ENCODE peak calls at places on chromosomes 5 and 9, in ten cellular contexts. J, C, O, H, G, F, I, N, K and P are unnamed samples.

GRCh38 chr5:120769291-120769872 is 305.3 kb downstream of the PRR16 start:
- DNase-seq in I (no peak), C (no peak), N (no peak), F (no peak), O (no peak), H (no peak), K (no peak), G (no peak), J (no peak), P (no peak)

GRCh38 chr9:121619989-121620673 is 31.3 kb upstream of the DAB2IP start:
- DNase-seq in H (no peak), C (peak), N (no peak), O (no peak), I (no peak), F (no peak), G (peak), K (no peak), J (no peak), P (no peak)

GRCh38 chr9:130024597-130024994 is 18.4 kb downstream of the FNBP1 start:
- DNase-seq in H (no peak), K (no peak), C (no peak), I (no peak), O (no peak), J (no peak), F (no peak), G (no peak), N (no peak), P (no peak)

GRCh38 chr9:88749420-88749819 is 214.4 kb downstream of the NXNL2 start:
- DNase-seq in G (no peak), C (no peak), F (no peak), H (no peak), N (no peak), K (no peak), I (no peak), J (no peak), O (no peak), P (no peak)

GRCh38 chr5:41869739-41870620 is at the start of gene OXCT1:
- DNase-seq in C (peak), H (peak), G (peak), J (peak), K (peak), N (peak), O (peak), I (peak), F (peak), P (peak)

GRCh38 chr9:70420267-70421019 is 6.0 kb upstream of the KLF9 start:
- DNase-seq in F (peak), H (peak), O (peak), I (peak), C (peak), G (peak), N (peak), K (peak), J (no peak), P (peak)

GRCh38 chr5:59665086-59665831 is 228.3 kb downstream of the PDE4D start:
- DNase-seq in K (no peak), O (no peak), N (peak), H (no peak), G (no peak), C (no peak), F (no peak), I (no peak), J (no peak), P (no peak)

GRCh38 chr5:757931-758697 is 26.4 kb downstream of the ZDHHC11B start:
- DNase-seq in K (peak), G (peak), N (peak), O (no peak), J (peak), I (no peak), F (no peak), C (peak), H (peak), P (peak)

GRCh38 chr9:22423566-22423965 is 23.1 kb upstream of the DMRTA1 start:
- DNase-seq in O (no peak), J (no peak), H (no peak), F (no peak), C (no peak), G (no peak), K (no peak), I (no peak), N (no peak), P (no peak)

GRCh38 chr5:107719207-107719606 is 48.5 kb upstream of the EFNA5 start:
- DNase-seq in O (no peak), J (no peak), I (no peak), N (no peak), K (no peak), C (no peak), G (no peak), H (no peak), F (no peak), P (no peak)

GRCh38 chr5:124918618-124919017 is 172.2 kb upstream of the ZNF608 start:
- DNase-seq in C (no peak), I (no peak), F (no peak), N (no peak), H (no peak), J (no peak), O (no peak), K (no peak), G (no peak), P (no peak)

GRCh38 chr5:124921694-124922093 is 175.3 kb upstream of the ZNF608 start:
- DNase-seq in I (no peak), C (no peak), O (no peak), N (no peak), K (no peak), J (no peak), F (no peak), H (no peak), G (no peak), P (no peak)

GRCh38 chr5:124919752-124920151 is 173.3 kb upstream of the ZNF608 start:
- DNase-seq in N (no peak), I (no peak), O (peak), H (no peak), J (no peak), C (no peak), F (no peak), K (no peak), G (no peak), P (no peak)

GRCh38 chr5:124920909-124921666 is 174.6 kb upstream of the ZNF608 start:
- DNase-seq in C (no peak), O (no peak), K (peak), I (no peak), J (no peak), F (no peak), H (no peak), G (no peak), N (no peak), P (no peak)

GRCh38 chr5:124919076-124919475 is 172.6 kb upstream of the ZNF608 start:
- DNase-seq in K (no peak), N (no peak), C (no peak), H (no peak), F (no peak), J (no peak), O (no peak), I (no peak), G (no peak), P (no peak)
- H3K27ac ChIP-seq in K (no peak), N (no peak), C (no peak), H (no peak), F (no peak), J (no peak), O (no peak), I (no peak), G (no peak), P (no peak)

GRCh38 chr5:6448622-6449464 is at the start of gene UBE2QL1:
- DNase-seq in C (no peak), J (no peak), G (no peak), H (peak), F (peak), O (peak), K (peak), I (peak), N (no peak), P (no peak)

GRCh38 chr5:6447384-6448140 is 1.1 kb upstream of the UBE2QL1 start:
- DNase-seq in H (no peak), I (no peak), C (no peak), K (no peak), G (no peak), O (no peak), N (no peak), J (no peak), F (no peak), P (no peak)

GRCh38 chr5:6449465-6450158 is 953 bp downstream of the UBE2QL1 start:
- DNase-seq in F (no peak), I (no peak), C (no peak), H (no peak), G (no peak), O (peak), K (no peak), N (no peak), J (no peak), P (no peak)

GRCh38 chr5:6446626-6447309 is 1.9 kb upstream of the UBE2QL1 start:
- DNase-seq in G (no peak), F (no peak), C (no peak), H (no peak), N (no peak), J (no peak), I (no peak), K (no peak), O (peak), P (no peak)

GRCh38 chr5:6448141-6448491 is 543 bp upstream of the UBE2QL1 start:
- DNase-seq in N (no peak), G (no peak), I (no peak), K (no peak), J (no peak), H (no peak), F (no peak), C (no peak), O (no peak), P (no peak)
- H3K27ac ChIP-seq in N (no peak), G (no peak), I (no peak), K (no peak), J (no peak), H (no peak), F (no peak), C (no peak), O (no peak), P (no peak)

GRCh38 chr5:167702014-167702413 is 589.4 kb upstream of the WWC1 start:
- DNase-seq in J (no peak), I (no peak), F (no peak), O (no peak), G (no peak), C (no peak), K (peak), H (no peak), N (no peak), P (no peak)
- H3K27ac ChIP-seq in J (no peak), I (no peak), F (no peak), O (no peak), G (no peak), C (no peak), K (no peak), H (no peak), N (no peak), P (no peak)

GRCh38 chr9:4939118-4939561 is 45.9 kb upstream of the JAK2 start:
- DNase-seq in I (no peak), N (no peak), K (no peak), O (no peak), C (no peak), G (no peak), H (no peak), F (no peak), J (no peak), P (no peak)
- H3K27ac ChIP-seq in I (no peak), N (no peak), K (no peak), O (no peak), C (no peak), G (no peak), H (peak), F (peak), J (no peak), P (no peak)

DNA sequence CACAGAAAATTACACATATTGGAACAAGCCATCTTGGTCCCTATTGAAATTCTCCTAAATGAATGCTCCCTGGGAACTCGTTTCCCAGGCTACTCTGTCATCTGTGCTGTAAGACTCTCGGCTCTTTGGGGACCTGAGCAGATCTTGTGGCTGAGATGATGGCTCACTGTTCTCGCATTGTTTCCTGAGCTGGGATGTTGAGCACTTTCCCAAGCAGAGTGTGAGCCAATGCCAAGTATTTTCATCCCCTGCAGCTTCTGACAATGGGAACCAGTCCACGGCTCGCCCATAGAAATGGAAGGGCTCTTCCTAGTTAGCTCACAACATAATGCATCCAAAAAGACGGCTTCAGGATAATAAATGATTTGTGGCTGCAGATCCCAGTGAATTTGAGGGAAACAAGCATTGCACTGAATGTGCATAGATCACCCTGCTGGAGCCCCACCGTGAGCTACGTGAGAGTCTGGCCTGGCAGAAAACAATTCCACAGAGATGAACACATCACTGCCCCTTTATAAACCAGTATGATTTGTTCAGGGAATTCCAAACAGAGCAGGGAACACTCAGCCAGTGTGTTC is 230.3 kb downstream of the IRX1 start:
- DNase-seq in F (no peak), C (no peak), O (no peak), I (no peak), G (no peak), H (no peak), N (no peak), K (no peak), J (no peak), P (no peak)
- H3K27ac ChIP-seq in F (no peak), C (no peak), O (no peak), I (no peak), G (no peak), H (no peak), N (no peak), K (no peak), J (no peak), P (no peak)